ENCODE peak calls at places on chromosomes 11 and 22, in seven cellular contexts. P is naive thymus-derived CD4-positive, alpha-beta T cell; W is neural progenitor cell; Q is body of pancreas; C is A549; J is ascending aorta; S is psoas muscle. A is an unnamed sample.
A peak's percentile ranks its signal among the peaks of the same experiment; 100 is the strongest.

GRCh38 chr11:112932593-112932992 is 28.6 kb upstream of the NCAM1 start:
- DNase-seq in P (no peak), W (peak; percentile 11), Q (no peak), C (no peak), J (no peak), S (no peak), A (no peak)

GRCh38 chr11:22898036-22898435 is 37.8 kb upstream of the CCDC179 start:
- DNase-seq in P (no peak), W (no peak), Q (no peak), C (no peak), J (no peak), S (no peak), A (no peak)

GRCh38 chr11:78406568-78407196 is 10.9 kb downstream of the GAB2 start:
- DNase-seq in P (no peak), W (no peak), Q (no peak), C (no peak), J (no peak), S (no peak), A (no peak)

GRCh38 chr11:1471736-1472135 is 14.8 kb downstream of the MOB2 start:
- DNase-seq in P (no peak), W (no peak), Q (no peak), C (no peak), J (no peak), S (no peak), A (no peak)

GRCh38 chr11:63572026-63572688 is 9.0 kb upstream of the PLAAT2 start:
- DNase-seq in P (no peak), W (no peak), Q (no peak), C (no peak), J (no peak), S (no peak), A (no peak)

GRCh38 chr11:2988361-2988762 is 3.8 kb downstream of the NAP1L4 start:
- DNase-seq in P (peak; percentile 63), W (no peak), Q (no peak), C (no peak), J (no peak), S (no peak), A (peak; percentile 57)

GRCh38 chr11:85810521-85810870 is 445 bp downstream of the SYTL2 start:
- DNase-seq in P (peak; percentile 30), W (peak; percentile 14), Q (no peak), C (no peak), J (no peak), S (no peak), A (no peak)

GRCh38 chr11:71202598-71202944 is 49.8 kb downstream of the SHANK2 start:
- DNase-seq in P (no peak), W (no peak), Q (no peak), C (no peak), J (no peak), S (peak; percentile 19), A (no peak)

GRCh38 chr11:119103793-119104192 is 2.1 kb upstream of the DPAGT1 start:
- DNase-seq in P (peak; percentile 17), W (no peak), Q (no peak), C (no peak), J (no peak), S (no peak), A (no peak)

GRCh38 chr11:3808846-3809623 is 675 bp downstream of the PGAP2 start:
- DNase-seq in P (peak; percentile 67), W (peak; percentile 27), Q (peak; percentile 61), C (peak; percentile 81), J (no peak), S (no peak), A (peak; percentile 64)

GRCh38 chr22:22001664-22002525 is 19.3 kb upstream of the TOP3B start:
- DNase-seq in P (no peak), W (no peak), Q (no peak), C (no peak), J (no peak), S (no peak), A (no peak)

GRCh38 chr11:119318240-119319135 is 1.6 kb upstream of the MCAM start:
- DNase-seq in P (no peak), W (peak; percentile 57), Q (no peak), C (no peak), J (no peak), S (no peak), A (no peak)

GRCh38 chr11:112033902-112034301 is 8.7 kb downstream of the DLAT start:
- DNase-seq in P (no peak), W (no peak), Q (no peak), C (no peak), J (no peak), S (no peak), A (no peak)

GRCh38 chr11:2670541-2671100 is 29.2 kb downstream of the KCNQ1OT1 start:
- DNase-seq in P (no peak), W (no peak), Q (no peak), C (no peak), J (no peak), S (no peak), A (no peak)

GRCh38 chr11:60914620-60915249 is 777 bp downstream of the TMEM109 start:
- DNase-seq in P (peak; percentile 40), W (peak; percentile 60), Q (no peak), C (no peak), J (no peak), S (peak; percentile 79), A (peak; percentile 59)

GRCh38 chr11:70270104-70270876 is at the start of gene PPFIA1:
- DNase-seq in P (peak; percentile 96), W (peak; percentile 98), Q (peak; percentile 96), C (peak; percentile 93), J (peak; percentile 74), S (peak; percentile 98), A (peak; percentile 94)

GRCh38 chr11:62922653-62923371 is 1.6 kb upstream of the CHRM1 start:
- DNase-seq in P (no peak), W (peak; percentile 40), Q (no peak), C (peak; percentile 59), J (no peak), S (peak; percentile 44), A (no peak)

GRCh38 chr22:40855960-40856512 is 403 bp downstream of the ST13 start:
- DNase-seq in P (peak; percentile 44), W (peak; percentile 79), Q (no peak), C (peak; percentile 19), J (no peak), S (peak; percentile 77), A (peak; percentile 57)

GRCh38 chr22:50676661-50677492 is 4.3 kb downstream of the SHANK3 start:
- DNase-seq in P (no peak), W (peak; percentile 1), Q (no peak), C (no peak), J (no peak), S (no peak), A (no peak)

GRCh38 chr11:17563961-17564686 is 17.1 kb downstream of the OTOG start:
- DNase-seq in P (no peak), W (no peak), Q (no peak), C (no peak), J (no peak), S (no peak), A (no peak)

GRCh38 chr11:102451693-102452460 is 688 bp downstream of the TMEM123 start:
- DNase-seq in P (peak; percentile 79), W (peak; percentile 82), Q (peak; percentile 64), C (peak; percentile 57), J (no peak), S (peak; percentile 82), A (peak; percentile 61)

GRCh38 chr11:40328890-40329617 is 1130.4 kb downstream of the LRRC4C start:
- DNase-seq in P (no peak), W (no peak), Q (peak; percentile 43), C (peak; percentile 98), J (peak; percentile 18), S (no peak), A (no peak)

GRCh38 chr11:86931965-86932332 is 23.2 kb downstream of the FZD4 start:
- DNase-seq in P (no peak), W (no peak), Q (no peak), C (peak; percentile 15), J (no peak), S (no peak), A (no peak)

GRCh38 chr11:118574636-118575035 is 2.4 kb downstream of the ARCN1 start:
- DNase-seq in P (no peak), W (no peak), Q (no peak), C (no peak), J (no peak), S (no peak), A (no peak)

GRCh38 chr22:37324340-37325023 is 42.2 kb downstream of the CYTH4 start:
- DNase-seq in P (no peak), W (peak; percentile 65), Q (no peak), C (no peak), J (no peak), S (no peak), A (no peak)

GRCh38 chr11:71336176-71336995 is 84.0 kb upstream of the SHANK2 start:
- DNase-seq in P (no peak), W (no peak), Q (no peak), C (peak; percentile 10), J (no peak), S (peak; percentile 5), A (no peak)

GRCh38 chr11:119130662-119131061 is 9.3 kb downstream of the HINFP start:
- DNase-seq in P (no peak), W (no peak), Q (no peak), C (no peak), J (no peak), S (no peak), A (no peak)

GRCh38 chr11:62925745-62926668 is 4.8 kb upstream of the CHRM1 start:
- DNase-seq in P (no peak), W (peak; percentile 58), Q (no peak), C (no peak), J (no peak), S (no peak), A (no peak)

GRCh38 chr22:27867114-27867957 is 51.7 kb downstream of the PITPNB start:
- DNase-seq in P (no peak), W (no peak), Q (no peak), C (peak; percentile 31), J (no peak), S (no peak), A (no peak)

GRCh38 chr11:103730151-103730940 is 306.1 kb upstream of the DDI1 start:
- DNase-seq in P (no peak), W (peak; percentile 3), Q (no peak), C (no peak), J (no peak), S (no peak), A (no peak)
- H3K4me1 ChIP-seq in P (no peaks in the 10 kb centered on the region), W (peaks cover 5% of the 10 kb centered on the region), Q (no peaks in the 10 kb centered on the region), C (no peaks in the 10 kb centered on the region), J (peaks cover 4% of the 10 kb centered on the region), S (no peaks in the 10 kb centered on the region), A (no peaks in the 10 kb centered on the region)

GRCh38 chr22:19169947-19170318 is 8.6 kb downstream of the SLC25A1 start:
- DNase-seq in P (no peak), W (no peak), Q (no peak), C (no peak), J (no peak), S (no peak), A (no peak)
- H3K4me1 ChIP-seq in P (peaks cover 11% of the 10 kb centered on the region), W (peaks cover 20% of the 10 kb centered on the region), Q (peaks cover 48% of the 10 kb centered on the region), C (peaks cover 30% of the 10 kb centered on the region), J (peaks cover 44% of the 10 kb centered on the region), S (peaks cover 17% of the 10 kb centered on the region), A (peaks cover 37% of the 10 kb centered on the region)

GRCh38 chr22:19853058-19853878 is 1.4 kb downstream of the GNB1L start:
- DNase-seq in P (no peak), W (no peak), Q (no peak), C (no peak), J (no peak), S (no peak), A (no peak)
- H3K4me1 ChIP-seq in P (peaks cover 21% of the 10 kb centered on the region), W (peaks cover 17% of the 10 kb centered on the region), Q (peaks cover 59% of the 10 kb centered on the region), C (peaks cover 32% of the 10 kb centered on the region), J (peaks cover 14% of the 10 kb centered on the region), S (peaks cover 30% of the 10 kb centered on the region), A (peaks cover 50% of the 10 kb centered on the region)

DNA sequence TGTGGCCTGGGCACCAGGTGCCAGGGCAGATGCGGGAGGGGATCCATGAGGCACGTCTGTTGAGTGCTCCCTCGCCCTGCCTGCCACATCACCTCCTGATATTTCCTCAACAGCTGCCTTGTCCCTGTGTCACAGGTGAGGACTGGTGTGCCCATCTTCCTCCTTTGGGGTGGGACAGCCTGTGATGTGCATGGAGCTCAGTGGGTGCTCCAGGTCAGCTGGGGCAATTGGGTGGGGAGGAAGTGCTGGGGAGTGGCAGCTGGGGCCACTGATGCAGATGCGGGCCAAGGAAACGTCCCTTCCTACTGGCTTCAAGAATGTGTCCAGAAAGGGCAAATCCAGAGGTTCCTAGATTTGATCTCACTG is 83.6 kb downstream of the MORC2 start:
- DNase-seq in P (no peak), W (no peak), Q (no peak), C (no peak), J (no peak), S (no peak), A (no peak)
- H3K4me1 ChIP-seq in P (no peaks in the 10 kb centered on the region), W (peaks cover 16% of the 10 kb centered on the region), Q (peaks cover 6% of the 10 kb centered on the region), C (peaks cover 15% of the 10 kb centered on the region), J (no peaks in the 10 kb centered on the region), S (no peaks in the 10 kb centered on the region), A (no peaks in the 10 kb centered on the region)

A was measured in CD4-positive, CD25-positive, alpha-beta regulatory T cell.